ENCODE peak calls at places on chromosomes 12 and 14, in eight cellular contexts. N is CD8-positive, alpha-beta memory T cell; B is HAP-1; E is mammary epithelial cell; T is pancreas; Y is lung; P is right atrium auricular region; G is thyroid gland. Z is an unnamed sample. For H3K4me1, the result is how much of the 10 kb centered on the place peaks cover.

GRCh38 chr14:69863083-69863482 is 16.1 kb upstream of the SMOC1 start:
- DNase-seq in N (no peak), B (no peak), E (peak), T (no peak), Y (no peak), P (no peak), G (no peak), Z (no peak)

GRCh38 chr12:128752386-128752785 is 71.4 kb downstream of the SLC15A4 start:
- DNase-seq in N (no peak), B (no peak), E (no peak), T (no peak), Y (no peak), P (no peak), G (no peak), Z (no peak)

GRCh38 chr14:95268350-95268749 is 51.4 kb downstream of the CLMN start:
- DNase-seq in N (no peak), B (no peak), E (no peak), T (no peak), Y (no peak), P (no peak), G (no peak), Z (no peak)

GRCh38 chr14:75675265-75675960 is 14.4 kb downstream of the TTLL5 start:
- DNase-seq in N (no peak), B (no peak), E (peak), T (no peak), Y (no peak), P (no peak), G (no peak), Z (no peak)

GRCh38 chr12:65685514-65685913 is 138.8 kb upstream of the HMGA2 start:
- DNase-seq in N (no peak), B (no peak), E (peak), T (no peak), Y (no peak), P (no peak), G (no peak), Z (no peak)

GRCh38 chr12:30706476-30706875 is 10.8 kb upstream of the IPO8 start:
- DNase-seq in N (no peak), B (no peak), E (no peak), T (no peak), Y (no peak), P (no peak), G (no peak), Z (no peak)

GRCh38 chr12:89238593-89238992 is 113.7 kb downstream of the DUSP6 start:
- DNase-seq in N (no peak), B (no peak), E (no peak), T (no peak), Y (no peak), P (peak), G (no peak), Z (peak)

GRCh38 chr12:29889737-29890136 is 106.0 kb upstream of the TMTC1 start:
- DNase-seq in N (no peak), B (peak), E (peak), T (peak), Y (peak), P (no peak), G (peak), Z (peak)

GRCh38 chr12:52029686-52030085 is 21.6 kb upstream of the NR4A1 start:
- DNase-seq in N (no peak), B (peak), E (peak), T (no peak), Y (no peak), P (no peak), G (peak), Z (no peak)

GRCh38 chr12:22056607-22057006 is 10.6 kb downstream of the CMAS start:
- DNase-seq in N (no peak), B (no peak), E (no peak), T (no peak), Y (no peak), P (no peak), G (no peak), Z (no peak)

GRCh38 chr14:33938131-33938949 is 12.5 kb downstream of the EGLN3 start:
- DNase-seq in N (no peak), B (peak), E (peak), T (peak), Y (no peak), P (peak), G (peak), Z (peak)

GRCh38 chr14:57988445-57988844 is 122.6 kb upstream of the SLC35F4 start:
- DNase-seq in N (no peak), B (no peak), E (peak), T (no peak), Y (no peak), P (no peak), G (no peak), Z (no peak)

GRCh38 chr14:50560929-50561280 is 960 bp downstream of the ATL1 start:
- DNase-seq in N (peak), B (peak), E (peak), T (peak), Y (peak), P (peak), G (peak), Z (peak)

GRCh38 chr14:64095620-64096019 is 198.6 kb downstream of the ESR2 start:
- DNase-seq in N (no peak), B (no peak), E (peak), T (no peak), Y (no peak), P (no peak), G (no peak), Z (no peak)
- H3K4me3 ChIP-seq in N (no peak), B (no peak), E (no peak), T (no peak), Y (no peak), P (no peak), G (no peak), Z (no peak)

DNA sequence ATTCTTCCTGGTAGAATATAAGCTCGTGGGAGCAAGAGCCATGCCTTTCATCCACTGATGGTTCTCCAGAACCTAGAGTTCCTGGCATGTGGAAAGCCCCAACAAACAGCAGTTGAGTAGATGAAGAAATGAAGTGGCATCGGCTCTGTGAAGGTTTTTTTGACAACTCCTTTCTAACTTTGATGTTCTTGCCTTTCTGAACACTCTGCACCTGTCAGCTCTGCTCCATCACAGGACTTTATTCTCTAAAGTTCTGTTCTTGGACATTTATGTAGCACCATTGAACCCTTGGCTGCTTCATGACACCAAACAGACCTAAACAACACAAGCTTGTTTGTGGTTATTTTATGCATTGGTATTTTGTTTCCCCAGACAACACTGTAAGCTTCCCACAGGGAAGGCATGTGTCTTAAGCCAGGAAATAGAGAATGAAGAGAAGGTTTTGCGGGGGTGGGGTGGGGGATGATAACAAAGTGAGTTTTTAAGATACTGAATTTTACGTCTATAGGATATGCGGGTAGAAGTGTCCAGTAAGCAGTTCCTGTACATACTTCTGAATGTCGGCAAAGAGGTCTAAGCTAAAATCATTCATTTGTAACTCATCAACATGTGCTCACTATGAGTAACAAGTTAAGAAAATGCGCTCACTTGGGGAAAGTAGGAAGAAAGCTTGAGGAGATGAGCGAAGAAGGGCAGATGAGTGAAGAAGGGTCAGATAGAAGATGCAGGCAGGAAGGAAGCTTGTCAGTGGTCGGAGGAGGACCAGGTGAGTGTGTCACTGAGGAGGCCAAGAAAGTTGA is 146.0 kb upstream of the PLEKHG7 start:
- DNase-seq in N (no peak), B (no peak), E (no peak), T (no peak), Y (no peak), P (no peak), G (no peak), Z (no peak)
- H3K4me1 ChIP-seq in N (under half), B (under half), E (under half), T (half or more), Y (under half), P (half or more), G (under half), Z (under half)

GRCh38 chr12:110737532-110737931 is 5.2 kb downstream of the PPP1CC start:
- DNase-seq in N (no peak), B (no peak), E (no peak), T (no peak), Y (no peak), P (no peak), G (no peak), Z (no peak)

GRCh38 chr12:110741795-110742717 is 635 bp downstream of the PPP1CC start:
- DNase-seq in N (no peak), B (peak), E (peak), T (no peak), Y (no peak), P (peak), G (peak), Z (peak)

GRCh38 chr12:110739488-110739887 is 3.2 kb downstream of the PPP1CC start:
- DNase-seq in N (no peak), B (no peak), E (no peak), T (no peak), Y (no peak), P (peak), G (no peak), Z (no peak)

GRCh38 chr12:110741371-110741770 is 1.3 kb downstream of the PPP1CC start:
- DNase-seq in N (no peak), B (no peak), E (peak), T (no peak), Y (no peak), P (peak), G (no peak), Z (no peak)

GRCh38 chr12:110739894-110740293 is 2.8 kb downstream of the PPP1CC start:
- DNase-seq in N (no peak), B (no peak), E (no peak), T (no peak), Y (no peak), P (no peak), G (no peak), Z (no peak)
- H3K4me3 ChIP-seq in N (peak), B (peak), E (peak), T (peak), Y (no peak), P (no peak), G (no peak), Z (peak)

DNA sequence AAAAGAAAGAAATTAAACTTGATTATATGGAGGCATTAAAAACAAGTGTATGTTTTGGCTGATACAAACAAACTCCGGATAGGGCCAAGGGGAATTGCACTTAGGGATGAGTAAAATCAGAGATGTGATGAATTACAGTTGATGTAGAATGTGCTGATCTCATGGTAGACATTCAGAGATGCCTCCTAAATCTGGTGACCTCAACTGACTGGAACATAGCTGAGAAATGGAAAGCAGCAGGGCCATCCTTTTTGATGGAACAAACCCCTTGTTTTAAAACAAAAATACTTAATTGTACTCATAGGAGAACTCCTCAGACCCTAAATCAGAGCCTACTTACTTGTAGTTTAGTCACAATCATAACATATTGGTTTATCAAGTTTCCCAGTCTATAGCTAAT is 122.8 kb downstream of the C12orf75 start:
- DNase-seq in N (no peak), B (no peak), E (no peak), T (no peak), Y (no peak), P (no peak), G (no peak), Z (no peak)
- H3K4me1 ChIP-seq in N (under half), B (under half), E (under half), T (under half), Y (under half), P (under half), G (under half), Z (under half)

GRCh38 chr14:61451491-61451890 is 130.1 kb downstream of the PRKCH start:
- DNase-seq in N (no peak), B (no peak), E (no peak), T (no peak), Y (no peak), P (no peak), G (no peak), Z (no peak)

GRCh38 chr14:61454545-61454944 is 133.2 kb downstream of the PRKCH start:
- DNase-seq in N (no peak), B (no peak), E (no peak), T (peak), Y (peak), P (no peak), G (peak), Z (peak)

GRCh38 chr14:61451891-61452400 is 130.6 kb downstream of the PRKCH start:
- DNase-seq in N (no peak), B (no peak), E (no peak), T (no peak), Y (no peak), P (no peak), G (no peak), Z (no peak)

GRCh38 chr14:61452452-61452851 is 131.1 kb downstream of the PRKCH start:
- DNase-seq in N (peak), B (no peak), E (no peak), T (no peak), Y (no peak), P (no peak), G (no peak), Z (no peak)

GRCh38 chr14:61453103-61453767 is 131.9 kb downstream of the PRKCH start:
- DNase-seq in N (no peak), B (no peak), E (no peak), T (no peak), Y (no peak), P (no peak), G (no peak), Z (no peak)
- H3K4me3 ChIP-seq in N (peak), B (no peak), E (no peak), T (no peak), Y (no peak), P (no peak), G (no peak), Z (no peak)

GRCh38 chr12:53612978-53613377 is 13.2 kb downstream of the ATF7 start:
- DNase-seq in N (no peak), B (no peak), E (no peak), T (no peak), Y (no peak), P (no peak), G (no peak), Z (no peak)

GRCh38 chr12:53617700-53618099 is 8.5 kb downstream of the ATF7 start:
- DNase-seq in N (no peak), B (no peak), E (no peak), T (no peak), Y (no peak), P (no peak), G (no peak), Z (no peak)

GRCh38 chr12:53611304-53611703 is 14.9 kb downstream of the ATF7 start:
- DNase-seq in N (no peak), B (no peak), E (no peak), T (no peak), Y (no peak), P (no peak), G (no peak), Z (no peak)

GRCh38 chr12:53616950-53617349 is 9.2 kb downstream of the ATF7 start:
- DNase-seq in N (no peak), B (no peak), E (no peak), T (no peak), Y (no peak), P (no peak), G (no peak), Z (no peak)

GRCh38 chr12:53613821-53614220 is 12.4 kb downstream of the ATF7 start:
- DNase-seq in N (no peak), B (no peak), E (peak), T (no peak), Y (no peak), P (no peak), G (no peak), Z (no peak)
- H3K4me1 ChIP-seq in N (under half), B (under half), E (under half), T (under half), Y (under half), P (under half), G (under half), Z (under half)

GRCh38 chr14:47269788-47270492 is 405.5 kb downstream of the MDGA2 start:
- DNase-seq in N (no peak), B (no peak), E (no peak), T (no peak), Y (no peak), P (no peak), G (no peak), Z (no peak)
- H3K4me3 ChIP-seq in N (no peak), B (no peak), E (no peak), T (no peak), Y (no peak), P (no peak), G (no peak), Z (no peak)

DNA sequence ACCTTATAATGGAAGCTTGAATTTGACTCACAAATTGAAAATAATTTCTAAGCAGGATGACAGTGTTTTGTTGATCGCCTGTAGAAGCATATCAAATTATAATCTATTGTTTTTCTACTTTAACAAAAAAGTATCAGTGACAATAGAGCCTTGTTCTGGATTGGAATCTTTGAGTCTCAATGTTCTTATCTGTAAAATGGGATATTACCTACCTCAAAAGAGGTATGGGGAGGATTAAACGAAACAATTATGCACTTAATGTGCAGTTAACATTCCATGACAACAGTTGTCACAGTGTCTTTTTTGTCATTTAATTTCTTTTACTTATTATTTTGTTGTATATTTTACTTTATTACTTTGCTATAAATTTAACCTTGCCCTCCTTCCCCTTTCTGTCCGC is 1.1 kb downstream of the RTRAF start:
- DNase-seq in N (no peak), B (no peak), E (no peak), T (no peak), Y (no peak), P (no peak), G (no peak), Z (no peak)
- H3K4me1 ChIP-seq in N (under half), B (under half), E (under half), T (under half), Y (under half), P (under half), G (under half), Z (under half)

GRCh38 chr14:59769586-59769985 is 101.0 kb downstream of the RTN1 start:
- DNase-seq in N (no peak), B (no peak), E (no peak), T (no peak), Y (no peak), P (no peak), G (no peak), Z (no peak)

GRCh38 chr14:59768855-59769254 is 101.7 kb downstream of the RTN1 start:
- DNase-seq in N (no peak), B (no peak), E (no peak), T (no peak), Y (no peak), P (no peak), G (no peak), Z (no peak)

GRCh38 chr14:59776468-59776867 is 94.1 kb downstream of the RTN1 start:
- DNase-seq in N (no peak), B (no peak), E (no peak), T (no peak), Y (no peak), P (no peak), G (no peak), Z (no peak)

GRCh38 chr14:59772252-59772651 is 98.3 kb downstream of the RTN1 start:
- DNase-seq in N (no peak), B (no peak), E (no peak), T (no peak), Y (no peak), P (no peak), G (no peak), Z (no peak)

DNA sequence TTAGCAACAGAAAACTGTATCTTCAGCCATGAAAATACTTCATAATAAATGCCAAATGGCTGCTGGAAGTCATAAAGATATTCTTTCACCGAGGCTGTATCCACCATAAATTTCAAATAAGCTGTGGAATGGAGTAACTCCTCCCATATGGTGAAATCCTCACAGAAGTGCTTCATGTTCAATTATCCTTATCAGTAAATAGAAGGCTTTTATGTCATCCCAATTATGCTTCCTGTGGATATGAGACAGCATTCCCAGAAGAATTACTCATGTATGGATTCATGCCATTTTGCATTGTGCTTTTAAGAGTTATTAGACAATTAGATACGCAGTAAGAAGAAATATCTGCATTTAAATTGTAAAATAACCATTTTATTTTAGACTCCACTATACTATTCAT is 99.0 kb downstream of the RTN1 start:
- DNase-seq in N (no peak), B (no peak), E (no peak), T (no peak), Y (no peak), P (no peak), G (no peak), Z (no peak)
- H3K4me3 ChIP-seq in N (no peak), B (no peak), E (no peak), T (no peak), Y (no peak), P (no peak), G (no peak), Z (no peak)